ENCODE peak calls at places on chromosomes 12 and 14, in eight cellular contexts. One of them, this sample, is unnamed.
A peak's percentile ranks its signal among the peaks of the same experiment; 100 is the strongest.

GRCh38 chr14:86777950-86778602 is 1214.9 kb downstream of the GALC start:
- DNase-seq in heart left ventricle: no peak
- DNase-seq in coronary artery: no peak
- DNase-seq in mesothelial cell of epicardium: no peak
- DNase-seq in neural progenitor cell: no peak
- DNase-seq in HL-60: no peak
- DNase-seq in Calu3: no peak
- DNase-seq in fibroblast of pulmonary artery: peak; percentile 81
- DNase-seq in this sample: no peak

GRCh38 chr12:58452546-58452945 is 467.8 kb downstream of the LRIG3 start:
- DNase-seq in Calu3: no peak
- DNase-seq in coronary artery: no peak
- DNase-seq in neural progenitor cell: no peak
- DNase-seq in mesothelial cell of epicardium: no peak
- DNase-seq in fibroblast of pulmonary artery: no peak
- DNase-seq in heart left ventricle: no peak
- DNase-seq in HL-60: no peak
- DNase-seq in this sample: no peak

GRCh38 chr14:31787377-31787776 is 226.2 kb downstream of the NUBPL start:
- DNase-seq in heart left ventricle: no peak
- DNase-seq in coronary artery: no peak
- DNase-seq in mesothelial cell of epicardium: no peak
- DNase-seq in fibroblast of pulmonary artery: peak; percentile 13
- DNase-seq in neural progenitor cell: no peak
- DNase-seq in HL-60: no peak
- DNase-seq in Calu3: no peak
- DNase-seq in this sample: no peak

GRCh38 chr12:67276469-67276868 is 7.3 kb downstream of the CAND1 start:
- DNase-seq in HL-60: no peak
- DNase-seq in fibroblast of pulmonary artery: no peak
- DNase-seq in Calu3: no peak
- DNase-seq in coronary artery: no peak
- DNase-seq in neural progenitor cell: no peak
- DNase-seq in mesothelial cell of epicardium: no peak
- DNase-seq in heart left ventricle: no peak
- DNase-seq in this sample: no peak

GRCh38 chr12:65894127-65894526 is 69.8 kb downstream of the HMGA2 start:
- DNase-seq in fibroblast of pulmonary artery: no peak
- DNase-seq in coronary artery: no peak
- DNase-seq in Calu3: no peak
- DNase-seq in HL-60: no peak
- DNase-seq in heart left ventricle: no peak
- DNase-seq in neural progenitor cell: no peak
- DNase-seq in mesothelial cell of epicardium: no peak
- DNase-seq in this sample: no peak

GRCh38 chr12:87815738-87816137 is 213.5 kb downstream of the C12orf50 start:
- DNase-seq in fibroblast of pulmonary artery: no peak
- DNase-seq in heart left ventricle: no peak
- DNase-seq in neural progenitor cell: no peak
- DNase-seq in Calu3: no peak
- DNase-seq in coronary artery: no peak
- DNase-seq in HL-60: no peak
- DNase-seq in mesothelial cell of epicardium: no peak
- DNase-seq in this sample: no peak

GRCh38 chr12:3313655-3314305 is 177.2 kb upstream of the PRMT8 start:
- DNase-seq in Calu3: peak; percentile 54
- DNase-seq in fibroblast of pulmonary artery: peak; percentile 14
- DNase-seq in mesothelial cell of epicardium: no peak
- DNase-seq in heart left ventricle: no peak
- DNase-seq in HL-60: peak; percentile 22
- DNase-seq in coronary artery: no peak
- DNase-seq in neural progenitor cell: peak; percentile 74
- DNase-seq in this sample: no peak

GRCh38 chr12:49990269-49990668 is 17.5 kb downstream of the AQP6 start:
- DNase-seq in fibroblast of pulmonary artery: peak; percentile 67
- DNase-seq in HL-60: no peak
- DNase-seq in neural progenitor cell: no peak
- DNase-seq in mesothelial cell of epicardium: no peak
- DNase-seq in heart left ventricle: no peak
- DNase-seq in coronary artery: no peak
- DNase-seq in Calu3: no peak
- DNase-seq in this sample: no peak

GRCh38 chr12:92292016-92292415 is 146.4 kb upstream of the BTG1 start:
- DNase-seq in neural progenitor cell: no peak
- DNase-seq in Calu3: no peak
- DNase-seq in fibroblast of pulmonary artery: no peak
- DNase-seq in heart left ventricle: no peak
- DNase-seq in coronary artery: no peak
- DNase-seq in HL-60: no peak
- DNase-seq in mesothelial cell of epicardium: no peak
- DNase-seq in this sample: no peak

GRCh38 chr14:72594099-72594901 is 299.6 kb downstream of the DPF3 start:
- DNase-seq in neural progenitor cell: no peak
- DNase-seq in HL-60: peak; percentile 2
- DNase-seq in coronary artery: no peak
- DNase-seq in fibroblast of pulmonary artery: no peak
- DNase-seq in heart left ventricle: no peak
- DNase-seq in Calu3: no peak
- DNase-seq in mesothelial cell of epicardium: no peak
- DNase-seq in this sample: no peak

GRCh38 chr12:110316861-110317260 is 35.8 kb downstream of the ATP2A2 start:
- DNase-seq in Calu3: no peak
- DNase-seq in mesothelial cell of epicardium: no peak
- DNase-seq in heart left ventricle: no peak
- DNase-seq in fibroblast of pulmonary artery: peak; percentile 82
- DNase-seq in HL-60: peak; percentile 53
- DNase-seq in neural progenitor cell: no peak
- DNase-seq in coronary artery: no peak
- DNase-seq in this sample: no peak

GRCh38 chr12:89166525-89166934 is 185.8 kb downstream of the DUSP6 start:
- DNase-seq in HL-60: peak; percentile 53
- DNase-seq in heart left ventricle: no peak
- DNase-seq in mesothelial cell of epicardium: no peak
- DNase-seq in neural progenitor cell: no peak
- DNase-seq in coronary artery: no peak
- DNase-seq in fibroblast of pulmonary artery: peak; percentile 87
- DNase-seq in Calu3: no peak
- DNase-seq in this sample: no peak

GRCh38 chr14:32183151-32184048 is 18.4 kb upstream of the RNU6-7 start:
- DNase-seq in Calu3: no peak
- DNase-seq in fibroblast of pulmonary artery: no peak
- DNase-seq in mesothelial cell of epicardium: no peak
- DNase-seq in HL-60: no peak
- DNase-seq in neural progenitor cell: no peak
- DNase-seq in coronary artery: no peak
- DNase-seq in heart left ventricle: no peak
- DNase-seq in this sample: no peak

GRCh38 chr12:106974525-106974924 is 12.4 kb downstream of the MTERF2 start:
- DNase-seq in neural progenitor cell: no peak
- DNase-seq in heart left ventricle: no peak
- DNase-seq in mesothelial cell of epicardium: no peak
- DNase-seq in fibroblast of pulmonary artery: no peak
- DNase-seq in coronary artery: no peak
- DNase-seq in Calu3: no peak
- DNase-seq in HL-60: no peak
- DNase-seq in this sample: no peak

GRCh38 chr12:8866429-8866828 is 44.0 kb downstream of the A2ML1 start:
- DNase-seq in neural progenitor cell: no peak
- DNase-seq in mesothelial cell of epicardium: no peak
- DNase-seq in heart left ventricle: no peak
- DNase-seq in Calu3: no peak
- DNase-seq in HL-60: no peak
- DNase-seq in coronary artery: no peak
- DNase-seq in fibroblast of pulmonary artery: no peak
- DNase-seq in this sample: no peak

GRCh38 chr12:79933580-79934264 is 1.2 kb downstream of the PPP1R12A start:
- DNase-seq in heart left ventricle: no peak
- DNase-seq in coronary artery: no peak
- DNase-seq in fibroblast of pulmonary artery: peak; percentile 25
- DNase-seq in Calu3: no peak
- DNase-seq in neural progenitor cell: peak; percentile 32
- DNase-seq in mesothelial cell of epicardium: no peak
- DNase-seq in HL-60: peak; percentile 28
- DNase-seq in this sample: no peak

GRCh38 chr12:72523754-72524153 is 251.6 kb downstream of the TRHDE start:
- DNase-seq in Calu3: no peak
- DNase-seq in mesothelial cell of epicardium: no peak
- DNase-seq in neural progenitor cell: no peak
- DNase-seq in HL-60: no peak
- DNase-seq in coronary artery: no peak
- DNase-seq in heart left ventricle: no peak
- DNase-seq in fibroblast of pulmonary artery: no peak
- DNase-seq in this sample: no peak

GRCh38 chr14:52013984-52014600 is 24.7 kb downstream of the RTRAF start:
- DNase-seq in Calu3: peak; percentile 10
- DNase-seq in neural progenitor cell: peak; percentile 33
- DNase-seq in HL-60: no peak
- DNase-seq in mesothelial cell of epicardium: no peak
- DNase-seq in heart left ventricle: no peak
- DNase-seq in fibroblast of pulmonary artery: no peak
- DNase-seq in coronary artery: no peak
- DNase-seq in this sample: no peak
- TF ChIP-seq CTCF in Calu3: no peak
- TF ChIP-seq CTCF in neural progenitor cell: peak; percentile 50
- TF ChIP-seq CTCF in HL-60: no peak
- TF ChIP-seq CTCF in mesothelial cell of epicardium: peak; percentile 13
- TF ChIP-seq CTCF in heart left ventricle: no peak
- TF ChIP-seq CTCF in fibroblast of pulmonary artery: peak; percentile 20
- TF ChIP-seq CTCF in coronary artery: no peak
- TF ChIP-seq CTCF in this sample: peak; percentile 43

DNA sequence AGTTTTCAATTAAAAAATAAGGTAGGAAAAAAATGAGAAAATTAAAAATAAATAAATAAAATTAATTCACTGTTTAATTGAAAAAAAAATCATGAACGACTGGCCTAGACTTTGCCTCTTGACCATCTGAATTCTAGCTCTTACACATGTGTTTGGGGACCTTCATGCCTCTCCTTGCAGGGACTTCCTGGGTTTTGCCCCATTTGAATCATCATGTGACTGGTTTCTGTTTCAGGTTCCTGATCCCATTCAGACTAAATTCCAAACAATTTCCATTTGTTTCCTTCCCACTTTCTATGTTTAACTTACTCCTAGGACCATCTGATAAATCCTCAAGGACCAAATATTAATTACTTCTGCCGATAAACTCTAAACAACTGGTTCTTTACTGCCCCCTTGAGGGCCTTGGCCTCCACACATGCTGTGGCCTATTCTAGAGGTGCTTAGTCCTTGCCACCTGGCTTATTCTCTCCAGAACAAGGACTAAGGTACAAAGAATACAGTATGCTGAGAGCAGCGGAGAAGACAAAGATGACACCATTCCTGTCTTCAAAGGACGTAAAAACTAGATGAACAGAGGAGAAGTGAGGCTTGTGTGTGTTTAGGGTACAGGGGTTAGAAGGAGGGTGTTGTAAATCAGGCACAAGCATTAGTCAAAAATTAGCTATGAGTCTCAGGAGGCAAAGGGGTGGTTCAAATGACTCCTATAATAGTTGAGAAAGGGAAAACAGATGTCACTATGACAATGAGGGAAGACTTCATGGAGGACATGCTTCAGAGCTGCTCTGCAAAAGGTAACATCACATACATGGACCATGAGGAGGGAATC is 125.8 kb upstream of the AVPR1A start:
- DNase-seq in heart left ventricle: no peak
- DNase-seq in coronary artery: no peak
- DNase-seq in neural progenitor cell: peak; percentile 78
- DNase-seq in HL-60: peak; percentile 33
- DNase-seq in mesothelial cell of epicardium: no peak
- DNase-seq in Calu3: peak; percentile 78
- DNase-seq in fibroblast of pulmonary artery: peak; percentile 15
- DNase-seq in this sample: no peak
- TF ChIP-seq CTCF in heart left ventricle: peak; percentile 46
- TF ChIP-seq CTCF in coronary artery: no peak
- TF ChIP-seq CTCF in neural progenitor cell: peak; percentile 92
- TF ChIP-seq CTCF in HL-60: peak; percentile 53
- TF ChIP-seq CTCF in mesothelial cell of epicardium: peak; percentile 35
- TF ChIP-seq CTCF in Calu3: peak; percentile 61
- TF ChIP-seq CTCF in fibroblast of pulmonary artery: peak; percentile 57
- TF ChIP-seq CTCF in this sample: peak; percentile 82

DNA sequence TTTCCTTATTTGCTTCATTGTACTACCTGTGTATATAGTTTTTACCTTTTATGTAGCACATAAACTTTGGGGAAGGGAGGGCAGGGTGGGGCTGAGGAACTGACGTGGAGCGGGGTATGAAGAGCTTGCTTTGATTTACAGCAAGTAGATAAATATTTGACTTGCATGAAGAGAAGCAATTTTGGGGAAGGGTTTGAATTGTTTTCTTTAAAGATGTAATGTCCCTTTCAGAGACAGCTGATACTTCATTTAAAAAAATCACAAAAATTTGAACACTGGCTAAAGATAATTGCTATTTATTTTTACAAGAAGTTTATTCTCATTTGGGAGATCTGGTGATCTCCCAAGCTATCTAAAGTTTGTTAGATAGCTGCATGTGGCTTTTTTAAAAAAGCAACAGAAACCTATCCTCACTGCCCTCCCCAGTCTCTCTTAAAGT is 4.1 kb downstream of the CDKN1B start:
- DNase-seq in coronary artery: no peak
- DNase-seq in Calu3: no peak
- DNase-seq in mesothelial cell of epicardium: no peak
- DNase-seq in fibroblast of pulmonary artery: no peak
- DNase-seq in neural progenitor cell: no peak
- DNase-seq in HL-60: no peak
- DNase-seq in heart left ventricle: no peak
- DNase-seq in this sample: no peak
- TF ChIP-seq CTCF in coronary artery: no peak
- TF ChIP-seq CTCF in Calu3: no peak
- TF ChIP-seq CTCF in mesothelial cell of epicardium: no peak
- TF ChIP-seq CTCF in fibroblast of pulmonary artery: no peak
- TF ChIP-seq CTCF in neural progenitor cell: no peak
- TF ChIP-seq CTCF in HL-60: no peak
- TF ChIP-seq CTCF in heart left ventricle: no peak
- TF ChIP-seq CTCF in this sample: no peak

GRCh38 chr14:39432619-39433451 is 602 bp upstream of the FBXO33 start:
- DNase-seq in mesothelial cell of epicardium: peak; percentile 85
- DNase-seq in Calu3: peak; percentile 95
- DNase-seq in heart left ventricle: peak; percentile 95
- DNase-seq in fibroblast of pulmonary artery: peak; percentile 81
- DNase-seq in HL-60: peak; percentile 76
- DNase-seq in neural progenitor cell: peak; percentile 93
- DNase-seq in coronary artery: peak; percentile 95
- DNase-seq in this sample: peak; percentile 93
- TF ChIP-seq CTCF in mesothelial cell of epicardium: no peak
- TF ChIP-seq CTCF in Calu3: no peak
- TF ChIP-seq CTCF in heart left ventricle: peak; percentile 12
- TF ChIP-seq CTCF in fibroblast of pulmonary artery: peak; percentile 17
- TF ChIP-seq CTCF in HL-60: no peak
- TF ChIP-seq CTCF in neural progenitor cell: no peak
- TF ChIP-seq CTCF in coronary artery: no peak
- TF ChIP-seq CTCF in this sample: peak; percentile 61

DNA sequence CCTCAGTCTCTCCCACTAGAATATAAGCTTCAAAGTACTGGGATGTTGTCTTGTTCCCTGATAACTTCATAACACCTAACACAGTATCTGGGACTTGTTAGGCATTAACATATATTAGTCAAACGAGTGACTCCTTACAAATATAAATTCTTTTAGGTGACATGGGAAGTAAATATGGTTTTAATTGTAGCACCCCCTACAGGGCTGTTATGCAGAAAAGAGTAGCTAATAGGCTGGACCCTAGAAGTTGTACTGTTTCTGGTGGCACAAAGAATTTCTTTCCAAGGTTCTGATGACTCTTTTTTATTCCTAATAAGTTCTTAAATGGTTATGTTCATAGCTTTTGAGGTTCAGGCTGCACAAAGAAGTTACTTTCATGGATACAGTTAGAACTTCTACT is 29.8 kb downstream of the GPATCH2L start:
- DNase-seq in fibroblast of pulmonary artery: peak; percentile 26
- DNase-seq in Calu3: no peak
- DNase-seq in HL-60: no peak
- DNase-seq in coronary artery: no peak
- DNase-seq in mesothelial cell of epicardium: no peak
- DNase-seq in heart left ventricle: no peak
- DNase-seq in neural progenitor cell: no peak
- DNase-seq in this sample: no peak
- TF ChIP-seq CTCF in fibroblast of pulmonary artery: peak; percentile 38
- TF ChIP-seq CTCF in Calu3: no peak
- TF ChIP-seq CTCF in HL-60: no peak
- TF ChIP-seq CTCF in coronary artery: no peak
- TF ChIP-seq CTCF in mesothelial cell of epicardium: no peak
- TF ChIP-seq CTCF in heart left ventricle: peak; percentile 9
- TF ChIP-seq CTCF in neural progenitor cell: peak; percentile 27
- TF ChIP-seq CTCF in this sample: peak; percentile 67